ENCODE peak calls at places on chromosomes 5 and 9, in nine cellular contexts. One of them, this sample, is unnamed.

GRCh38 chr5:150060471-150060870 is 25.9 kb downstream of the CSF1R start:
- DNase-seq in cardiac fibroblast: no peak
- DNase-seq in fibroblast of pulmonary artery: no peak
- DNase-seq in activated CD8-positive, alpha-beta T cell treated with anti-CD3 and anti-CD28 coated beads for 36 hours: no peak
- DNase-seq in GM13976: peak
- DNase-seq in nephron progenitor cell: no peak
- DNase-seq in CD4-positive, alpha-beta T cell: no peak
- DNase-seq in foreskin fibroblast: no peak
- DNase-seq in neural progenitor cell: no peak
- DNase-seq in this sample: no peak

GRCh38 chr5:31492824-31493223 is 39.1 kb downstream of the DROSHA start:
- DNase-seq in cardiac fibroblast: peak
- DNase-seq in fibroblast of pulmonary artery: peak
- DNase-seq in activated CD8-positive, alpha-beta T cell treated with anti-CD3 and anti-CD28 coated beads for 36 hours: no peak
- DNase-seq in GM13976: no peak
- DNase-seq in nephron progenitor cell: no peak
- DNase-seq in CD4-positive, alpha-beta T cell: no peak
- DNase-seq in foreskin fibroblast: peak
- DNase-seq in neural progenitor cell: no peak
- DNase-seq in this sample: no peak

GRCh38 chr5:69331528-69332445 is 814 bp downstream of the CCDC125 start:
- DNase-seq in cardiac fibroblast: no peak
- DNase-seq in fibroblast of pulmonary artery: no peak
- DNase-seq in activated CD8-positive, alpha-beta T cell treated with anti-CD3 and anti-CD28 coated beads for 36 hours: no peak
- DNase-seq in GM13976: peak
- DNase-seq in nephron progenitor cell: no peak
- DNase-seq in CD4-positive, alpha-beta T cell: no peak
- DNase-seq in foreskin fibroblast: no peak
- DNase-seq in neural progenitor cell: peak
- DNase-seq in this sample: peak

GRCh38 chr5:956941-957729 is 51.5 kb upstream of the NKD2 start:
- DNase-seq in cardiac fibroblast: peak
- DNase-seq in fibroblast of pulmonary artery: peak
- DNase-seq in activated CD8-positive, alpha-beta T cell treated with anti-CD3 and anti-CD28 coated beads for 36 hours: peak
- DNase-seq in GM13976: peak
- DNase-seq in nephron progenitor cell: no peak
- DNase-seq in CD4-positive, alpha-beta T cell: no peak
- DNase-seq in foreskin fibroblast: peak
- DNase-seq in neural progenitor cell: peak
- DNase-seq in this sample: peak

GRCh38 chr9:128635266-128636023 is 21.2 kb downstream of the DYNC2I2 start:
- DNase-seq in cardiac fibroblast: peak
- DNase-seq in fibroblast of pulmonary artery: peak
- DNase-seq in activated CD8-positive, alpha-beta T cell treated with anti-CD3 and anti-CD28 coated beads for 36 hours: no peak
- DNase-seq in GM13976: peak
- DNase-seq in nephron progenitor cell: peak
- DNase-seq in CD4-positive, alpha-beta T cell: no peak
- DNase-seq in foreskin fibroblast: peak
- DNase-seq in neural progenitor cell: peak
- DNase-seq in this sample: no peak

GRCh38 chr9:132042324-132042723 is 37.3 kb downstream of the MED27 start:
- DNase-seq in cardiac fibroblast: peak
- DNase-seq in fibroblast of pulmonary artery: peak
- DNase-seq in activated CD8-positive, alpha-beta T cell treated with anti-CD3 and anti-CD28 coated beads for 36 hours: no peak
- DNase-seq in GM13976: no peak
- DNase-seq in nephron progenitor cell: no peak
- DNase-seq in CD4-positive, alpha-beta T cell: no peak
- DNase-seq in foreskin fibroblast: peak
- DNase-seq in neural progenitor cell: no peak
- DNase-seq in this sample: no peak

GRCh38 chr5:80370394-80370793 is 37.5 kb upstream of the ZFYVE16 start:
- DNase-seq in cardiac fibroblast: no peak
- DNase-seq in fibroblast of pulmonary artery: no peak
- DNase-seq in activated CD8-positive, alpha-beta T cell treated with anti-CD3 and anti-CD28 coated beads for 36 hours: no peak
- DNase-seq in GM13976: no peak
- DNase-seq in nephron progenitor cell: no peak
- DNase-seq in CD4-positive, alpha-beta T cell: no peak
- DNase-seq in foreskin fibroblast: no peak
- DNase-seq in neural progenitor cell: peak
- DNase-seq in this sample: no peak

GRCh38 chr9:115694014-115694413 is 459.6 kb upstream of the PAPPA start:
- DNase-seq in cardiac fibroblast: peak
- DNase-seq in fibroblast of pulmonary artery: peak
- DNase-seq in activated CD8-positive, alpha-beta T cell treated with anti-CD3 and anti-CD28 coated beads for 36 hours: no peak
- DNase-seq in GM13976: no peak
- DNase-seq in nephron progenitor cell: peak
- DNase-seq in CD4-positive, alpha-beta T cell: no peak
- DNase-seq in foreskin fibroblast: peak
- DNase-seq in neural progenitor cell: peak
- DNase-seq in this sample: peak

GRCh38 chr5:99317136-99317535 is 388.3 kb upstream of the CHD1 start:
- DNase-seq in cardiac fibroblast: no peak
- DNase-seq in fibroblast of pulmonary artery: no peak
- DNase-seq in activated CD8-positive, alpha-beta T cell treated with anti-CD3 and anti-CD28 coated beads for 36 hours: no peak
- DNase-seq in GM13976: no peak
- DNase-seq in nephron progenitor cell: no peak
- DNase-seq in CD4-positive, alpha-beta T cell: no peak
- DNase-seq in foreskin fibroblast: no peak
- DNase-seq in neural progenitor cell: no peak
- DNase-seq in this sample: no peak

GRCh38 chr9:17204611-17205165 is 69.8 kb downstream of the CNTLN start:
- DNase-seq in cardiac fibroblast: peak
- DNase-seq in fibroblast of pulmonary artery: no peak
- DNase-seq in activated CD8-positive, alpha-beta T cell treated with anti-CD3 and anti-CD28 coated beads for 36 hours: no peak
- DNase-seq in GM13976: no peak
- DNase-seq in nephron progenitor cell: peak
- DNase-seq in CD4-positive, alpha-beta T cell: no peak
- DNase-seq in foreskin fibroblast: no peak
- DNase-seq in neural progenitor cell: peak
- DNase-seq in this sample: no peak

GRCh38 chr5:62029303-62029702 is 276.7 kb upstream of the KIF2A start:
- DNase-seq in cardiac fibroblast: no peak
- DNase-seq in fibroblast of pulmonary artery: no peak
- DNase-seq in activated CD8-positive, alpha-beta T cell treated with anti-CD3 and anti-CD28 coated beads for 36 hours: no peak
- DNase-seq in GM13976: no peak
- DNase-seq in nephron progenitor cell: no peak
- DNase-seq in CD4-positive, alpha-beta T cell: no peak
- DNase-seq in foreskin fibroblast: peak
- DNase-seq in neural progenitor cell: no peak
- DNase-seq in this sample: no peak

GRCh38 chr9:134936021-134936761 is 18.5 kb upstream of the FCN1 start:
- DNase-seq in cardiac fibroblast: no peak
- DNase-seq in fibroblast of pulmonary artery: no peak
- DNase-seq in activated CD8-positive, alpha-beta T cell treated with anti-CD3 and anti-CD28 coated beads for 36 hours: no peak
- DNase-seq in GM13976: no peak
- DNase-seq in nephron progenitor cell: no peak
- DNase-seq in CD4-positive, alpha-beta T cell: no peak
- DNase-seq in foreskin fibroblast: no peak
- DNase-seq in neural progenitor cell: no peak
- DNase-seq in this sample: peak

GRCh38 chr5:130034872-130035271 is 130.6 kb downstream of the CHSY3 start:
- DNase-seq in cardiac fibroblast: peak
- DNase-seq in fibroblast of pulmonary artery: peak
- DNase-seq in activated CD8-positive, alpha-beta T cell treated with anti-CD3 and anti-CD28 coated beads for 36 hours: no peak
- DNase-seq in GM13976: no peak
- DNase-seq in nephron progenitor cell: no peak
- DNase-seq in CD4-positive, alpha-beta T cell: no peak
- DNase-seq in foreskin fibroblast: peak
- DNase-seq in neural progenitor cell: no peak
- DNase-seq in this sample: no peak

GRCh38 chr5:115586525-115587146 is 15.6 kb downstream of the TICAM2 start:
- DNase-seq in cardiac fibroblast: peak
- DNase-seq in fibroblast of pulmonary artery: peak
- DNase-seq in activated CD8-positive, alpha-beta T cell treated with anti-CD3 and anti-CD28 coated beads for 36 hours: no peak
- DNase-seq in GM13976: no peak
- DNase-seq in nephron progenitor cell: no peak
- DNase-seq in CD4-positive, alpha-beta T cell: no peak
- DNase-seq in foreskin fibroblast: peak
- DNase-seq in neural progenitor cell: peak
- DNase-seq in this sample: peak

GRCh38 chr9:75582870-75583269 is 307.6 kb upstream of the PCSK5 start:
- DNase-seq in cardiac fibroblast: no peak
- DNase-seq in fibroblast of pulmonary artery: no peak
- DNase-seq in activated CD8-positive, alpha-beta T cell treated with anti-CD3 and anti-CD28 coated beads for 36 hours: no peak
- DNase-seq in GM13976: no peak
- DNase-seq in nephron progenitor cell: no peak
- DNase-seq in CD4-positive, alpha-beta T cell: no peak
- DNase-seq in foreskin fibroblast: no peak
- DNase-seq in neural progenitor cell: no peak
- DNase-seq in this sample: no peak
- TF ChIP-seq CTCF in cardiac fibroblast: no peak
- TF ChIP-seq CTCF in fibroblast of pulmonary artery: no peak
- TF ChIP-seq CTCF in activated CD8-positive, alpha-beta T cell treated with anti-CD3 and anti-CD28 coated beads for 36 hours: no peak
- TF ChIP-seq CTCF in GM13976: no peak
- TF ChIP-seq CTCF in nephron progenitor cell: no peak
- TF ChIP-seq CTCF in CD4-positive, alpha-beta T cell: no peak
- TF ChIP-seq CTCF in foreskin fibroblast: no peak
- TF ChIP-seq CTCF in neural progenitor cell: no peak
- TF ChIP-seq CTCF in this sample: no peak

GRCh38 chr5:63961598-63962161 is 565 bp downstream of the HTR1A start:
- DNase-seq in cardiac fibroblast: no peak
- DNase-seq in fibroblast of pulmonary artery: no peak
- DNase-seq in activated CD8-positive, alpha-beta T cell treated with anti-CD3 and anti-CD28 coated beads for 36 hours: no peak
- DNase-seq in GM13976: peak
- DNase-seq in nephron progenitor cell: peak
- DNase-seq in CD4-positive, alpha-beta T cell: no peak
- DNase-seq in foreskin fibroblast: no peak
- DNase-seq in neural progenitor cell: peak
- DNase-seq in this sample: no peak
- TF ChIP-seq CTCF in cardiac fibroblast: no peak
- TF ChIP-seq CTCF in fibroblast of pulmonary artery: no peak
- TF ChIP-seq CTCF in activated CD8-positive, alpha-beta T cell treated with anti-CD3 and anti-CD28 coated beads for 36 hours: no peak
- TF ChIP-seq CTCF in GM13976: no peak
- TF ChIP-seq CTCF in nephron progenitor cell: no peak
- TF ChIP-seq CTCF in CD4-positive, alpha-beta T cell: no peak
- TF ChIP-seq CTCF in foreskin fibroblast: no peak
- TF ChIP-seq CTCF in neural progenitor cell: no peak
- TF ChIP-seq CTCF in this sample: no peak

DNA sequence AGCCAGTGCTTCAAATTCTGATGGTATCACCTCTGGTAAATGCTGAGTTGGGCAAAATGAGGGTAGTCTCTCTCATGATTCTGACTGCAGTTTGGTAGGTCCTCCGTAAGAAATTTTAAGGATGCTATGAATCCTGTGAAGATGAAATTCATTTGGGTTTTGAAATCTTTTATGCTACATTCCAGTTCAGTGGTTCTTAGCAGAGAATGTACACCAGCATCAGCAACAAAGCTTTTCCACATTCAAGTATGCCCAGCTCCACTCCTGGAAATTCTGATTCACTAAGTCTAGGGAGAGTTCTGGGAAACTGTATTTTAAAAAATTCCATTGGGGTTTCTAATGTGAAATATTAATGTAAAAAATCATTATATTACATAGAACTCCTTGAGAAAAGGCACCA is 33.6 kb upstream of the ACOT12 start:
- DNase-seq in cardiac fibroblast: no peak
- DNase-seq in fibroblast of pulmonary artery: no peak
- DNase-seq in activated CD8-positive, alpha-beta T cell treated with anti-CD3 and anti-CD28 coated beads for 36 hours: no peak
- DNase-seq in GM13976: no peak
- DNase-seq in nephron progenitor cell: no peak
- DNase-seq in CD4-positive, alpha-beta T cell: no peak
- DNase-seq in foreskin fibroblast: no peak
- DNase-seq in neural progenitor cell: no peak
- DNase-seq in this sample: no peak
- TF ChIP-seq CTCF in cardiac fibroblast: no peak
- TF ChIP-seq CTCF in fibroblast of pulmonary artery: no peak
- TF ChIP-seq CTCF in activated CD8-positive, alpha-beta T cell treated with anti-CD3 and anti-CD28 coated beads for 36 hours: no peak
- TF ChIP-seq CTCF in GM13976: no peak
- TF ChIP-seq CTCF in nephron progenitor cell: no peak
- TF ChIP-seq CTCF in CD4-positive, alpha-beta T cell: no peak
- TF ChIP-seq CTCF in foreskin fibroblast: no peak
- TF ChIP-seq CTCF in neural progenitor cell: no peak
- TF ChIP-seq CTCF in this sample: no peak

GRCh38 chr5:104352954-104353353 is 790.4 kb upstream of the NUDT12 start:
- DNase-seq in cardiac fibroblast: no peak
- DNase-seq in fibroblast of pulmonary artery: no peak
- DNase-seq in activated CD8-positive, alpha-beta T cell treated with anti-CD3 and anti-CD28 coated beads for 36 hours: no peak
- DNase-seq in GM13976: no peak
- DNase-seq in nephron progenitor cell: no peak
- DNase-seq in CD4-positive, alpha-beta T cell: no peak
- DNase-seq in foreskin fibroblast: no peak
- DNase-seq in neural progenitor cell: no peak
- DNase-seq in this sample: no peak

GRCh38 chr5:104344809-104345512 is 782.4 kb upstream of the NUDT12 start:
- DNase-seq in cardiac fibroblast: peak
- DNase-seq in fibroblast of pulmonary artery: peak
- DNase-seq in activated CD8-positive, alpha-beta T cell treated with anti-CD3 and anti-CD28 coated beads for 36 hours: no peak
- DNase-seq in GM13976: no peak
- DNase-seq in nephron progenitor cell: no peak
- DNase-seq in CD4-positive, alpha-beta T cell: no peak
- DNase-seq in foreskin fibroblast: peak
- DNase-seq in neural progenitor cell: peak
- DNase-seq in this sample: no peak

GRCh38 chr5:104345513-104345823 is 782.9 kb upstream of the NUDT12 start:
- DNase-seq in cardiac fibroblast: no peak
- DNase-seq in fibroblast of pulmonary artery: no peak
- DNase-seq in activated CD8-positive, alpha-beta T cell treated with anti-CD3 and anti-CD28 coated beads for 36 hours: no peak
- DNase-seq in GM13976: no peak
- DNase-seq in nephron progenitor cell: no peak
- DNase-seq in CD4-positive, alpha-beta T cell: no peak
- DNase-seq in foreskin fibroblast: no peak
- DNase-seq in neural progenitor cell: no peak
- DNase-seq in this sample: peak

GRCh38 chr5:104347119-104347708 is 784.6 kb upstream of the NUDT12 start:
- DNase-seq in cardiac fibroblast: peak
- DNase-seq in fibroblast of pulmonary artery: peak
- DNase-seq in activated CD8-positive, alpha-beta T cell treated with anti-CD3 and anti-CD28 coated beads for 36 hours: no peak
- DNase-seq in GM13976: no peak
- DNase-seq in nephron progenitor cell: no peak
- DNase-seq in CD4-positive, alpha-beta T cell: no peak
- DNase-seq in foreskin fibroblast: peak
- DNase-seq in neural progenitor cell: peak
- DNase-seq in this sample: peak
- TF ChIP-seq CTCF in cardiac fibroblast: peak
- TF ChIP-seq CTCF in fibroblast of pulmonary artery: peak
- TF ChIP-seq CTCF in activated CD8-positive, alpha-beta T cell treated with anti-CD3 and anti-CD28 coated beads for 36 hours: no peak
- TF ChIP-seq CTCF in GM13976: no peak
- TF ChIP-seq CTCF in nephron progenitor cell: peak
- TF ChIP-seq CTCF in CD4-positive, alpha-beta T cell: no peak
- TF ChIP-seq CTCF in foreskin fibroblast: no peak
- TF ChIP-seq CTCF in neural progenitor cell: peak
- TF ChIP-seq CTCF in this sample: peak

DNA sequence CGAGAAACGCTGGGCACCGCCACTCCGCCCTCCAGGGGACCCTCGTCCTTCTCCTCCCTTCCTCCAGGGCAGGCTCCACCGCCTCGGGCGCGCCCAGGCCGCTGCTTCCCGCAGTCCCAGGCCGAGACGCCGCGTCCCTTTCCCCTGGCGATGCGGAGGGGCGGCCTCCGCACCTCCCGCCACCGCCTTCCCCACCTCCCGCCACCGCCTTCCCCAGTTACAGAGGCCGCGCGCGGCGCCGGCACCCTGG is 240 bp downstream of the TXN start:
- DNase-seq in cardiac fibroblast: no peak
- DNase-seq in fibroblast of pulmonary artery: no peak
- DNase-seq in activated CD8-positive, alpha-beta T cell treated with anti-CD3 and anti-CD28 coated beads for 36 hours: no peak
- DNase-seq in GM13976: no peak
- DNase-seq in nephron progenitor cell: peak
- DNase-seq in CD4-positive, alpha-beta T cell: no peak
- DNase-seq in foreskin fibroblast: no peak
- DNase-seq in neural progenitor cell: no peak
- DNase-seq in this sample: peak
- TF ChIP-seq CTCF in cardiac fibroblast: no peak
- TF ChIP-seq CTCF in fibroblast of pulmonary artery: no peak
- TF ChIP-seq CTCF in activated CD8-positive, alpha-beta T cell treated with anti-CD3 and anti-CD28 coated beads for 36 hours: no peak
- TF ChIP-seq CTCF in GM13976: no peak
- TF ChIP-seq CTCF in nephron progenitor cell: no peak
- TF ChIP-seq CTCF in CD4-positive, alpha-beta T cell: no peak
- TF ChIP-seq CTCF in foreskin fibroblast: no peak
- TF ChIP-seq CTCF in neural progenitor cell: no peak
- TF ChIP-seq CTCF in this sample: no peak

GRCh38 chr9:6944093-6944551 is 186.3 kb downstream of the KDM4C start:
- DNase-seq in cardiac fibroblast: peak
- DNase-seq in fibroblast of pulmonary artery: peak
- DNase-seq in activated CD8-positive, alpha-beta T cell treated with anti-CD3 and anti-CD28 coated beads for 36 hours: no peak
- DNase-seq in GM13976: no peak
- DNase-seq in nephron progenitor cell: no peak
- DNase-seq in CD4-positive, alpha-beta T cell: no peak
- DNase-seq in foreskin fibroblast: peak
- DNase-seq in neural progenitor cell: no peak
- DNase-seq in this sample: no peak
- TF ChIP-seq CTCF in cardiac fibroblast: no peak
- TF ChIP-seq CTCF in fibroblast of pulmonary artery: peak
- TF ChIP-seq CTCF in activated CD8-positive, alpha-beta T cell treated with anti-CD3 and anti-CD28 coated beads for 36 hours: no peak
- TF ChIP-seq CTCF in GM13976: no peak
- TF ChIP-seq CTCF in nephron progenitor cell: no peak
- TF ChIP-seq CTCF in CD4-positive, alpha-beta T cell: no peak
- TF ChIP-seq CTCF in foreskin fibroblast: no peak
- TF ChIP-seq CTCF in neural progenitor cell: no peak
- TF ChIP-seq CTCF in this sample: no peak